ENCODE peak calls at places on chromosomes 2 and 18, in seven cellular contexts. N is PC-9, R is astrocyte, G is tibial nerve, M is mucosa of descending colon, S is tibial artery, H is HCT116. Q is an unnamed sample. For H3K4me1, the result is how much of the 10 kb centered on the place peaks cover.

GRCh38 chr2:121699421-121700328 is 37.0 kb downstream of the NIFK start:
- DNase-seq in N (peak), R (peak), G (no peak), M (peak), S (no peak), H (peak), Q (peak)

GRCh38 chr2:168457177-168457905 is 1.3 kb downstream of the CERS6 start:
- DNase-seq in N (no peak), R (no peak), G (no peak), M (no peak), S (no peak), H (no peak), Q (peak)

GRCh38 chr2:99545066-99545465 is 55.2 kb upstream of the REV1 start:
- DNase-seq in N (no peak), R (peak), G (no peak), M (no peak), S (no peak), H (no peak), Q (no peak)

GRCh38 chr2:235468978-235469694 is 24.7 kb upstream of the AGAP1 start:
- DNase-seq in N (peak), R (peak), G (peak), M (no peak), S (peak), H (peak), Q (peak)

GRCh38 chr2:233240897-233241296 is 10.6 kb upstream of the ATG16L1 start:
- DNase-seq in N (peak), R (no peak), G (no peak), M (no peak), S (no peak), H (no peak), Q (peak)

GRCh38 chr18:26621161-26622026 is 73.0 kb upstream of the KCTD1 start:
- DNase-seq in N (no peak), R (no peak), G (no peak), M (peak), S (no peak), H (peak), Q (no peak)

GRCh38 chr2:46008082-46008870 is 288.9 kb upstream of the EPAS1 start:
- DNase-seq in N (peak), R (peak), G (no peak), M (no peak), S (no peak), H (no peak), Q (peak)

GRCh38 chr2:43348904-43349725 is 122.7 kb upstream of the ZFP36L2 start:
- DNase-seq in N (no peak), R (peak), G (no peak), M (no peak), S (no peak), H (no peak), Q (no peak)

GRCh38 chr2:61816480-61817355 is 37.1 kb downstream of the FAM161A start:
- DNase-seq in N (no peak), R (no peak), G (no peak), M (no peak), S (no peak), H (no peak), Q (no peak)

GRCh38 chr2:42110287-42110973 is 58.7 kb upstream of the EML4 start:
- DNase-seq in N (no peak), R (peak), G (no peak), M (no peak), S (no peak), H (no peak), Q (no peak)

GRCh38 chr2:121868652-121869051 is 113.2 kb downstream of the TSN start:
- DNase-seq in N (no peak), R (no peak), G (no peak), M (no peak), S (no peak), H (no peak), Q (no peak)

GRCh38 chr2:176830362-176830761 is 382.2 kb upstream of the HNRNPA3 start:
- DNase-seq in N (no peak), R (no peak), G (no peak), M (no peak), S (no peak), H (no peak), Q (no peak)

GRCh38 chr2:54879598-54880355 is 156.3 kb downstream of the EML6 start:
- DNase-seq in N (no peak), R (no peak), G (no peak), M (peak), S (no peak), H (no peak), Q (no peak)

GRCh38 chr2:215439404-215439803 is 3.5 kb upstream of the FN1 start:
- DNase-seq in N (no peak), R (no peak), G (no peak), M (no peak), S (no peak), H (no peak), Q (peak)

GRCh38 chr2:54648256-54648655 is 75.2 kb upstream of the EML6 start:
- DNase-seq in N (no peak), R (no peak), G (no peak), M (no peak), S (no peak), H (no peak), Q (no peak)

GRCh38 chr2:107088156-107088555 is 202.2 kb upstream of the ST6GAL2 start:
- DNase-seq in N (no peak), R (no peak), G (no peak), M (no peak), S (no peak), H (no peak), Q (no peak)

GRCh38 chr2:3631161-3631850 is 26.7 kb upstream of the ALLC start:
- DNase-seq in N (no peak), R (no peak), G (no peak), M (no peak), S (peak), H (no peak), Q (no peak)

GRCh38 chr2:85551698-85552678 is 9.3 kb downstream of the GGCX start:
- DNase-seq in N (peak), R (no peak), G (peak), M (peak), S (peak), H (peak), Q (no peak)

GRCh38 chr2:46878886-46879285 is 36.7 kb downstream of the MCFD2 start:
- DNase-seq in N (no peak), R (peak), G (no peak), M (peak), S (peak), H (no peak), Q (no peak)

DNA sequence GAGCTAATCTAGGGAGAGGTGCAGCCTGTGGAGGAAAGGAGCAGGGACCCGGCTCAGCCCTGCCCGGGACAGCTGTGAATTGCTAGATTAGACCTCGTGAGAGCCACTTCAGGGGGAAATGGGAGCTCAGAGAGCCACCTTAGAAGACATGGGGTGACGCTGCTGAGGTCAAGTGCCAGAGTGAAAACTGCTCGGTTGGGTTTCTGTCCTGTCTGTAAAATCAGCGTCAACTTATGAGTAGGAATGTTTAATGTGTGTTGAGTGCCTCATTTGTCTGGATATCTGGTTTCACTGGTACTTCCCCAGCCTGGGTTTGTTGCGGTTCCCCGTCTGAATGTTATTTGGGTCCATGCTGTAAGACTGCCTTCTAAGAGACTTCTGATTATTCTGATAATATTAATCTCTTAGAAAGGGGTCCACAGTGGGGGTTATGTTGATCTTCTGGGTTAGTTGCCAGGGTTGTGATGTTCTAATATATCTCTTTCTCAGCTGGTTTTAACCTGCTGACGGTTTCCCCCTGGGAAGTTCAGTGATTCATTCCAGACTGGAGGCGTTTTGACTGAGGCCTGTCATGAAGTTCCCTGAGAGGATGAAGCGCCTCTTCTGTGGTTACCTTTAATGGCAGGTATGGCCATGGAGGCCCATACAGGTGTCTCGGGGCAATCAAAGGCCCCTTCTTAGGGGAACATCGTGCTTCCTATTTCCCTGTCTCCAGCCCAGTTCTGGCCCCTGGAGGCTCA is 175.9 kb downstream of the SH3RF3 start:
- DNase-seq in N (no peak), R (no peak), G (no peak), M (no peak), S (no peak), H (no peak), Q (no peak)
- H3K4me1 ChIP-seq in N (under half), R (under half), G (under half), M (under half), S (under half), H (under half), Q (under half)

DNA sequence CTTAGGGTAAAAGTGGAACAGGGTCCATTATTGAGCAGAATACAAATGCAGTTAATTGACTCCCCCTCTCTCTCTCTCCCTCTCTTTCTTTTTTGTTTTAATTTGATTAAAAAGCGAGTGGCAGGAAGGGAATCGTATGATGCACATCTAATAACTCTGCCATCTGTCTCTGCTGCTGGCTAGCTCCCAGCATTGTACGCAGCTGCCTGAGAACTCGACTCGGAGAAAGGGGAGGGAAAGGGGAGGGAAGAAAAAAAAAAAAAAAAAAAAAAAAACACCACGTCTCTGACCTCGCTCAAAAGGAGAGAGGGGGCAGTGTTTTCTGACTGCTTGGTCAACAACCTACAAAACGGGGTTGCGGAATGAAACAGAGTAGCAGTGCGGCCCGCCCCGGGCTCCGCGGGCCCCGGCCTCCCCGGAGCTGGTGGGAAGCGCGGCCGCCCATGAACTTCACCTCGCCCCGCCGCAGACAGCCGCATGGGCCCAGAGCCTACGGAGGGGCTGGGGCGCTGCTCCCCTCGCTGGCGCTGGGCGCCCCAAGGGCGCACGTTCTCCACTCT is 265.7 kb downstream of the TCF4 start:
- DNase-seq in N (no peak), R (peak), G (peak), M (peak), S (peak), H (no peak), Q (peak)
- TF ChIP-seq CTCF in N (no peak), R (no peak), G (no peak), M (no peak), S (no peak), H (no peak), Q (no peak)

GRCh38 chr2:187336332-187336731 is 111.7 kb downstream of the CALCRL start:
- DNase-seq in N (no peak), R (no peak), G (no peak), M (no peak), S (no peak), H (no peak), Q (no peak)
- H3K4me1 ChIP-seq in N (under half), R (under half), G (under half), M (under half), S (under half), H (under half), Q (under half)

GRCh38 chr18:3585656-3586509 is 135.9 kb downstream of the TGIF1 start:
- DNase-seq in N (peak), R (peak), G (peak), M (peak), S (peak), H (peak), Q (peak)
- TF ChIP-seq CTCF in N (peak), R (peak), G (peak), M (peak), S (peak), H (peak), Q (peak)

GRCh38 chr2:207767461-207768167 is 2.1 kb downstream of the FZD5 start:
- DNase-seq in N (no peak), R (no peak), G (no peak), M (peak), S (peak), H (no peak), Q (no peak)
- H3K4me1 ChIP-seq in N (under half), R (under half), G (under half), M (under half), S (under half), H (under half), Q (under half)

DNA sequence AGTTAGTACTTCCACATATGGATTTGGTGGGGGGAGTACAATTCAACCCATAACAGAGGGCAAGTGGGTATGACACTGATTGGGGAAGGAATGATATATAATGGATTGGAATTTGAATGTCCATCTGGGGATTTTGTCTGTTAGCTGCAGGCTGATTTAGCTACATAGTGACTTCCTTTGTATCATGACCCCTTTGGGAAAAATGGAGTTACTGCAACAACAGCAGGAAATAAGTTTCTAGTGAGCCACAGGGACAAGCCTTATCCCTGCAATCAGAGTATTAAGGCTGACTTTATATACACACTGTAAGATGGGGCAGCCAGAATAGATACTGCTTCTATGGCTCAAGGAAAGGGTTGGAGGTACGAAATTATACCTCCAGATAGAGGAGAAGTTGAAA is 404.4 kb upstream of the MEIS1 start:
- DNase-seq in N (no peak), R (no peak), G (no peak), M (no peak), S (no peak), H (peak), Q (peak)
- TF ChIP-seq CTCF in N (peak), R (no peak), G (no peak), M (no peak), S (no peak), H (peak), Q (peak)

GRCh38 chr2:32002406-32002805 is 8.4 kb downstream of the MEMO1 start:
- DNase-seq in N (peak), R (no peak), G (no peak), M (no peak), S (no peak), H (no peak), Q (no peak)
- H3K4me1 ChIP-seq in N (under half), R (under half), G (under half), M (under half), S (under half), H (under half), Q (under half)

DNA sequence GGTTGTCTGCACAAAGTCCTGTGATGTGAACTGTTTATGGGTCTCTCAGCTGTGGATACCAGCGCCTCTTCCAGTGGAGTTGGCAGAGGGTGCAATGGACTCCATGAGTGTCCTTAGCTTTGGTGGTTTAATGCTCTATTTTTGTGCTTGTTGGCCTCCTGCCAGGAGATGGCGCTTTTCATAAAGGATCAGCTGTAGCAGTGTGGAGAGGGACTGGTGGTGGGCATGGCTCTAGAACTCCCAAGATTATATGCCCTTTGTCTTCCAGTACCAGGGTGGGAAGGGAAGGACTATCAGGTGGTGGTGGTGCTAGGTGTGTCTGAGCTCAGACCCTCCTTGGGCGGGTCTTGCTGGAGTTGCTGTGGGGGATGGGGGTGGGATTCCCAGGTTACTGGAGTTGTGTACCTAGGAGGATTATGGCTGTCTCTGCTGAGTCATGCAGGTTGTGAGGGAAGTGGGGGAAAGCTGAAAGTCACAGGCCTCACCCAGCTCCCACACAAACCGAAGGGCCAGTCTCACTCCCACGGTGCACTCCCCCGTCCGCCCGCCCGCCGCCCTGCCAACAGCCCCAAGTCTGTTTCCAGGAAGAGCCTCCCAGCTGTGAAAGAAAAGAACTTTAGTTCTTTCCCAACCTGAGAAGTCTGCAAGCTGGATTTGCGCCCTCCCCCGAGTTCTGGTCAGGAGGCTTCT is 108.1 kb downstream of the MARCO start:
- DNase-seq in N (no peak), R (no peak), G (no peak), M (no peak), S (no peak), H (no peak), Q (no peak)
- TF ChIP-seq CTCF in N (no peak), R (no peak), G (no peak), M (no peak), S (no peak), H (peak), Q (peak)

DNA sequence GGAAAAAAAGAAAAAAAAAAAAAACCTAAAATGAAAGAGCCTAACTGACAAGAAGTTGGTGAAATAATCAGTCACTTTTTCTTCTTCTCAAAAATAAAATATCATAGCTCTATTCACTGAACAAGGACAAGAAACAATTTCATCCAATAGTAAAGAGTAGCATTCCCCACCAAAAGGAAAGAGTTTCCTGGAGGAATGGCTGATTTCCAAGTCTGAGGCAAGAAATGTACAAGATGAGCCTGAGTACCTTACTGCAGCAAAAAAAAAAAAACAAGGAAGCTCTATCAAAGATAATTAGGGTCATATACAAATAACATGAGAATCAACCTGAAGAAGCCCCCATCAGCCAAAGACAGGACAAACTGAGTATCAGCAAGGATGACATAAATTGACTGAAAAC is 11.5 kb downstream of the ROCK1 start:
- DNase-seq in N (no peak), R (peak), G (no peak), M (no peak), S (no peak), H (no peak), Q (no peak)
- H3K4me1 ChIP-seq in N (under half), R (under half), G (half or more), M (under half), S (under half), H (under half), Q (under half)

GRCh38 chr2:132416080-132416911 is at the start of gene GPR39:
- DNase-seq in N (peak), R (peak), G (peak), M (peak), S (peak), H (peak), Q (peak)
- TF ChIP-seq CTCF in N (no peak), R (no peak), G (no peak), M (no peak), S (no peak), H (no peak), Q (peak)

Q was measured in foreskin keratinocyte.